ENCODE peak calls at places on chromosome 9, in six cellular contexts. R, C, T, P, E and G are unnamed samples.

GRCh38 chr9:78713746-78714405 is 417.0 kb downstream of the PSAT1 start:
- DNase-seq in R (no peak), P (peak; percentile 6), C (no peak), T (no peak), E (no peak), G (no peak)

GRCh38 chr9:131630206-131630831 is 85.0 kb downstream of the PRRT1B start:
- DNase-seq in T (no peak), R (peak; percentile 60), P (no peak), E (no peak), C (no peak), G (peak; percentile 71)

GRCh38 chr9:72925891-72926290 is 27.0 kb downstream of the ALDH1A1 start:
- DNase-seq in T (peak; percentile 10), P (no peak), R (no peak), C (no peak), E (no peak), G (no peak)

GRCh38 chr9:81787747-81788632 is 98.6 kb upstream of the TLE1 start:
- DNase-seq in E (peak; percentile 80), P (peak; percentile 99), R (peak; percentile 45), C (peak; percentile 16), T (peak; percentile 98), G (no peak)

GRCh38 chr9:87393706-87394255 is 103.9 kb upstream of the DAPK1 start:
- DNase-seq in P (no peak), T (no peak), C (no peak), R (no peak), E (no peak), G (peak; percentile 28)

GRCh38 chr9:88220652-88221051 is 82.4 kb upstream of the SPATA31C2 start:
- DNase-seq in R (no peak), T (no peak), E (no peak), P (no peak), C (no peak), G (peak; percentile 55)

GRCh38 chr9:2407450-2407849 is 214.1 kb upstream of the VLDLR start:
- DNase-seq in T (no peak), P (no peak), E (no peak), R (no peak), C (no peak), G (no peak)

GRCh38 chr9:76092572-76092971 is 202.1 kb downstream of the PCSK5 start:
- DNase-seq in R (no peak), P (no peak), T (peak; percentile 3), E (no peak), C (no peak), G (no peak)

GRCh38 chr9:77462066-77462465 is 186.1 kb downstream of the GNA14 start:
- DNase-seq in T (no peak), P (no peak), R (no peak), C (no peak), E (no peak), G (peak; percentile 33)

GRCh38 chr9:81397735-81398381 is 291.5 kb downstream of the TLE1 start:
- DNase-seq in P (no peak), E (no peak), T (no peak), R (no peak), C (no peak), G (no peak)

GRCh38 chr9:134597957-134598883 is 43.4 kb upstream of the COL5A1 start:
- DNase-seq in C (peak; percentile 39), T (no peak), R (no peak), P (no peak), E (no peak), G (peak; percentile 57)

DNA sequence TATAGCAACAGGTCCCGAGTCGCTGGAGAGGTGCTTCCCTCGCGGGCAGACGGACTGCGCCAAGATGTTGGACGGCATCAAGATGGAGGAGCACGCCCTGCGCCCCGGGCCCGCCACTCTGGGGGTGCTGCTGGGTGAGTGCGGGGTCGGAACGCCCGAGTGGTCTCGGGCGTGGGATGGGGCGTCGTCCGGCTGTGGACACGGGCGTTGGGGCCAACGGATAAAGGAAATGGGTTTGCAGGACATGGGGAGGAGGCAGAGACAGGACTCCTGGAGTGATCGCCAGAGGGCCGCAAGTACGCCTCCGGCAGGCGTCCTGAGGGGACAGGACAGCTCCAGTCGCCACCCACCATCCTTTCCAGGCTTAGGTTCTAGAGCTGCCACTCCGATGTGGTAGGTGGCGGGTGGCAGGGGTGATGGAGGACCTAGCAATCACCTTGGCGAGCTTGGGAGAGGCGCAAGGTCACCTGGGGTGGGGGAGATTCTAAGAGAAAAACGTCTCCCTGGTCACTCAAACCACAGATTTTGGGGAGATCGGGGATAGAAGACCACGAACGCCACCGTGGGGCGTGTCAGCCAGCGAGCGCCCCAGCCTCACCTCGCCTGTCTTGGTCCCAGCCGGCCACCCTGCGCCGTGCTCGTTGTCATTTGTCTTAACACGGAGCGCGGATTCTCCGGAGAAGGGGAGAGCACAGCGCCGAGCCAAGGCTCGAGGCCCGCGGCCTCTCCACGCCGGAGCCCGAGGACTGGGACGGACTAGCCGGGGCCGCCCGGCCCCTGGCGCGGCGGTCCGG is 924 bp downstream of the LMX1B start:
- DNase-seq in T (no peak), C (no peak), P (no peak), R (no peak), E (no peak), G (peak; percentile 79)
- H3K4me3 ChIP-seq in T (no peak overlapping the region), C (no peak overlapping the region), P (no peak overlapping the region), R (no peak overlapping the region), E (peak overlapping the region; percentile 79), G (peak overlapping the region; percentile 37)

GRCh38 chr9:96388144-96388543 is 4.6 kb upstream of the SLC35D2 start:
- DNase-seq in P (no peak), C (no peak), T (no peak), R (no peak), E (no peak), G (no peak)
- H3K4me3 ChIP-seq in P (no peak overlapping the region), C (no peak overlapping the region), T (no peak overlapping the region), R (no peak overlapping the region), E (no peak overlapping the region), G (no peak overlapping the region)

GRCh38 chr9:11269036-11269435 is 656.2 kb upstream of the PTPRD start:
- DNase-seq in R (no peak), C (peak; percentile 49), P (no peak), T (no peak), E (no peak), G (no peak)
- H3K4me3 ChIP-seq in R (no peak overlapping the region), C (no peak overlapping the region), P (no peak overlapping the region), T (no peak overlapping the region), E (no peak overlapping the region), G (no peak overlapping the region)

DNA sequence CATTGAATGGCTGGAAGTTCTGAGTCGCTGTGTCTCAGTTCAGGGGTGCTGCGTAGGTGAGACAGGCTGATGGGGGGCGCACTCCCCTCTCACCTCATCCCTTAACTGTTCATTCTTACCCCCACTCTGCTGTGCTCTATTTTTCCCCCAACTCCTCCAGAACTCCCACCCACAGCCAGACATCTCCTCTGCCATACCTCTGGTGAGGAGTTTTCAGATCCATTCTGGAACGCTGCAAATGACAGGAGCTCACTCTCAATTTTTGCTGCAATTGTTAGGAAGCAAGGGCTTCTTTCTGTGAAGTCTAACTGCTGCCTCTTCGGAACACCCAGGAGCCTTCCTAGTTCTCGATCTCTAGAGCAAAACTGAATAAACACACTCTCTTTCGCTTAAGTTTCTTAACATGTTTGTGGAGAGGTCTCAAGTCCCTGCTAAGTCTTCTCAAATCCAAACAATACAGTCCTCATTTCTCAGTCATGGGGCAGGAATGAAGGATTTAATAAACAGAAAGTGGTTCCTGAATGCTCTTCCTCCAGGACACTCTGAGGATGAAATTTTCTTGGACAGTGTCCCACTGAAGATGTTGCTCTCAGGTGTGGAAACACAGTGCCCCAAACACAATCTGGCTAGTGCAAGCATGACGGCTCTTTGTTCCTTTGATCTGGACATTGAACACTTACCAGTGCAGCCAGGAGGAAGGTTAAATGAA is 387.7 kb downstream of the KDM4C start:
- DNase-seq in P (no peak), R (no peak), E (no peak), C (no peak), T (no peak), G (no peak)
- H3K4me3 ChIP-seq in P (no peak overlapping the region), R (no peak overlapping the region), E (no peak overlapping the region), C (no peak overlapping the region), T (no peak overlapping the region), G (no peak overlapping the region)

GRCh38 chr9:22257026-22257425 is 189.6 kb upstream of the DMRTA1 start:
- DNase-seq in T (no peak), P (no peak), R (no peak), C (no peak), E (no peak), G (no peak)

GRCh38 chr9:22255337-22255736 is 191.3 kb upstream of the DMRTA1 start:
- DNase-seq in T (no peak), R (no peak), P (no peak), E (no peak), C (no peak), G (no peak)

DNA sequence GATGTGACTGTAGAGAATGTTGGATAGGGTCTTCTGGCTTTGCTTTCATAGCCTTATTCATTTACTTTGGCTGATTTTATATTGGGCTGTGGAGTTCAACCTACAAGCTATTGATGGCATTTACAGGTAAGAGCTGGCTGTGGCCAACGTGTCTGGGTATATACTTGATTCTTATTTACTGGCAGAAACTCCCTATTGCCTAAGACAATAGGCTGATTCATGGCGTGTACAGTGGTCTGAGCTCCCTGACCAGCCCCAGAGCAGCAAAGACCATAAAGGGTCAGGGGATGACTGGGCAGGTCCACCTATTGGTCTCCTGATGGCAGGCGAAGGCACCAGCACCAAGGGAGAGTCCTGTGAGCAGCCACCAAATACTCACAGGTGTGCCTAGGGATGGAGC is 190.2 kb upstream of the DMRTA1 start:
- DNase-seq in C (no peak), T (no peak), R (no peak), E (no peak), P (no peak), G (no peak)
- H3K4me3 ChIP-seq in C (no peak overlapping the region), T (no peak overlapping the region), R (no peak overlapping the region), E (no peak overlapping the region), P (no peak overlapping the region), G (no peak overlapping the region)

GRCh38 chr9:16869961-16870605 is 387 bp downstream of the BNC2 start:
- DNase-seq in C (peak; percentile 49), T (peak; percentile 35), P (no peak), R (peak; percentile 23), E (peak; percentile 39), G (peak; percentile 78)

GRCh38 chr9:16869140-16869903 is 1.1 kb downstream of the BNC2 start:
- DNase-seq in R (peak; percentile 24), C (peak; percentile 44), T (peak; percentile 55), E (no peak), P (peak; percentile 65), G (peak; percentile 49)

GRCh38 chr9:16866542-16866941 is 3.9 kb downstream of the BNC2 start:
- DNase-seq in E (no peak), C (no peak), P (peak; percentile 84), R (no peak), T (peak; percentile 49), G (no peak)

GRCh38 chr9:16868706-16869105 is 1.8 kb downstream of the BNC2 start:
- DNase-seq in E (no peak), R (no peak), C (no peak), P (peak; percentile 63), T (peak; percentile 45), G (no peak)

GRCh38 chr9:16867571-16868311 is 2.7 kb downstream of the BNC2 start:
- DNase-seq in E (no peak), T (peak; percentile 85), P (peak; percentile 95), C (peak; percentile 26), R (no peak), G (peak; percentile 30)
- H3K4me3 ChIP-seq in E (no peak overlapping the region), T (no peak overlapping the region), P (peak overlapping the region; percentile 85), C (no peak overlapping the region), R (no peak overlapping the region), G (no peak overlapping the region)